ENCODE peak calls at places on chromosome 21, in six cellular contexts. One of them, this sample, is unnamed.

GRCh38 chr21:28464095-28464494 is 528.6 kb downstream of the LTN1 start:
- DNase-seq in body of pancreas: no peak
- DNase-seq in kidney epithelial cell: no peak
- DNase-seq in hypothalamus: no peak
- DNase-seq in iPS-NIHi11: no peak
- DNase-seq in AG10803: peak
- DNase-seq in this sample: no peak

GRCh38 chr21:16770279-16770678 is 742.6 kb upstream of the CXADR start:
- DNase-seq in iPS-NIHi11: no peak
- DNase-seq in kidney epithelial cell: no peak
- DNase-seq in hypothalamus: no peak
- DNase-seq in AG10803: peak
- DNase-seq in body of pancreas: no peak
- DNase-seq in this sample: no peak

GRCh38 chr21:42677339-42678117 is 24.1 kb downstream of the PDE9A start:
- DNase-seq in AG10803: no peak
- DNase-seq in body of pancreas: no peak
- DNase-seq in kidney epithelial cell: peak
- DNase-seq in iPS-NIHi11: no peak
- DNase-seq in hypothalamus: no peak
- DNase-seq in this sample: no peak

GRCh38 chr21:45020629-45021427 is 53.6 kb upstream of the ADARB1 start:
- DNase-seq in hypothalamus: no peak
- DNase-seq in body of pancreas: no peak
- DNase-seq in kidney epithelial cell: no peak
- DNase-seq in iPS-NIHi11: no peak
- DNase-seq in AG10803: no peak
- DNase-seq in this sample: no peak

GRCh38 chr21:44748621-44749020 is 37.2 kb upstream of the TSPEAR start:
- DNase-seq in AG10803: no peak
- DNase-seq in iPS-NIHi11: peak
- DNase-seq in hypothalamus: no peak
- DNase-seq in kidney epithelial cell: no peak
- DNase-seq in body of pancreas: no peak
- DNase-seq in this sample: no peak

GRCh38 chr21:37472581-37472980 is 106.0 kb downstream of the DYRK1A start:
- DNase-seq in AG10803: no peak
- DNase-seq in kidney epithelial cell: no peak
- DNase-seq in body of pancreas: no peak
- DNase-seq in hypothalamus: no peak
- DNase-seq in iPS-NIHi11: no peak
- DNase-seq in this sample: no peak

GRCh38 chr21:42302292-42302650 is 12.9 kb downstream of the TFF3 start:
- DNase-seq in iPS-NIHi11: no peak
- DNase-seq in AG10803: no peak
- DNase-seq in kidney epithelial cell: no peak
- DNase-seq in body of pancreas: no peak
- DNase-seq in hypothalamus: no peak
- DNase-seq in this sample: no peak

GRCh38 chr21:46128983-46129571 is 26.3 kb downstream of the FTCD start:
- DNase-seq in iPS-NIHi11: peak
- DNase-seq in body of pancreas: no peak
- DNase-seq in kidney epithelial cell: no peak
- DNase-seq in hypothalamus: no peak
- DNase-seq in AG10803: no peak
- DNase-seq in this sample: no peak

GRCh38 chr21:45085700-45086099 is 11.3 kb downstream of the ADARB1 start:
- DNase-seq in hypothalamus: no peak
- DNase-seq in AG10803: no peak
- DNase-seq in iPS-NIHi11: no peak
- DNase-seq in kidney epithelial cell: no peak
- DNase-seq in body of pancreas: no peak
- DNase-seq in this sample: no peak

GRCh38 chr21:35265170-35265877 is 216.2 kb upstream of the RUNX1 start:
- DNase-seq in body of pancreas: no peak
- DNase-seq in kidney epithelial cell: peak
- DNase-seq in hypothalamus: no peak
- DNase-seq in AG10803: peak
- DNase-seq in iPS-NIHi11: no peak
- DNase-seq in this sample: no peak

GRCh38 chr21:45378258-45378966 is 26.6 kb upstream of the COL18A1 start:
- DNase-seq in iPS-NIHi11: peak
- DNase-seq in hypothalamus: no peak
- DNase-seq in body of pancreas: peak
- DNase-seq in AG10803: peak
- DNase-seq in kidney epithelial cell: no peak
- DNase-seq in this sample: no peak

GRCh38 chr21:42308161-42308913 is 6.9 kb downstream of the TFF3 start:
- DNase-seq in iPS-NIHi11: no peak
- DNase-seq in kidney epithelial cell: no peak
- DNase-seq in hypothalamus: no peak
- DNase-seq in body of pancreas: no peak
- DNase-seq in AG10803: no peak
- DNase-seq in this sample: no peak

GRCh38 chr21:33828577-33828976 is 87.0 kb downstream of the ATP5PO start:
- DNase-seq in hypothalamus: no peak
- DNase-seq in iPS-NIHi11: no peak
- DNase-seq in body of pancreas: no peak
- DNase-seq in AG10803: no peak
- DNase-seq in kidney epithelial cell: no peak
- DNase-seq in this sample: no peak

GRCh38 chr21:35811115-35811806 is 249.1 kb downstream of the SETD4 start:
- DNase-seq in iPS-NIHi11: peak
- DNase-seq in hypothalamus: no peak
- DNase-seq in AG10803: no peak
- DNase-seq in body of pancreas: no peak
- DNase-seq in kidney epithelial cell: no peak
- DNase-seq in this sample: no peak

GRCh38 chr21:39363607-39364555 is 15.0 kb upstream of the HMGN1 start:
- DNase-seq in iPS-NIHi11: no peak
- DNase-seq in hypothalamus: no peak
- DNase-seq in AG10803: no peak
- DNase-seq in body of pancreas: no peak
- DNase-seq in kidney epithelial cell: no peak
- DNase-seq in this sample: no peak

GRCh38 chr21:36170823-36171222 is 14.2 kb downstream of the DOP1B start:
- DNase-seq in kidney epithelial cell: no peak
- DNase-seq in AG10803: no peak
- DNase-seq in body of pancreas: no peak
- DNase-seq in iPS-NIHi11: no peak
- DNase-seq in hypothalamus: no peak
- DNase-seq in this sample: no peak

GRCh38 chr21:42403611-42404231 is at the start of gene UBASH3A:
- DNase-seq in AG10803: no peak
- DNase-seq in hypothalamus: no peak
- DNase-seq in kidney epithelial cell: no peak
- DNase-seq in iPS-NIHi11: no peak
- DNase-seq in body of pancreas: no peak
- DNase-seq in this sample: no peak

GRCh38 chr21:16072176-16072575 is 342.4 kb downstream of the USP25 start:
- DNase-seq in iPS-NIHi11: no peak
- DNase-seq in AG10803: no peak
- DNase-seq in kidney epithelial cell: no peak
- DNase-seq in hypothalamus: no peak
- DNase-seq in body of pancreas: no peak
- DNase-seq in this sample: no peak

GRCh38 chr21:26887241-26887640 is 42.0 kb upstream of the ADAMTS1 start:
- DNase-seq in hypothalamus: no peak
- DNase-seq in kidney epithelial cell: no peak
- DNase-seq in body of pancreas: no peak
- DNase-seq in iPS-NIHi11: no peak
- DNase-seq in AG10803: peak
- DNase-seq in this sample: no peak

GRCh38 chr21:32186843-32187242 is 92.0 kb downstream of the MIS18A start:
- DNase-seq in iPS-NIHi11: no peak
- DNase-seq in hypothalamus: no peak
- DNase-seq in AG10803: no peak
- DNase-seq in body of pancreas: no peak
- DNase-seq in kidney epithelial cell: no peak
- DNase-seq in this sample: no peak